ENCODE peak calls at places on chromosomes 1 and 21, in seven cellular contexts. K is SK-N-MC; Y is uterus; U is fibroblast of mammary gland; J is cardiac fibroblast; O is skeletal muscle cell; B is CD8-positive, alpha-beta memory T cell. C is an unnamed sample.

GRCh38 chr1:157834430-157834829 is 7.2 kb downstream of the CD5L start:
- DNase-seq in K (no peak), Y (no peak), U (no peak), J (no peak), O (no peak), B (no peak), C (no peak)

GRCh38 chr1:160821627-160822026 is 25.7 kb downstream of the LY9 start:
- DNase-seq in K (no peak), Y (no peak), U (no peak), J (no peak), O (no peak), B (no peak), C (no peak)

GRCh38 chr21:43816611-43817071 is 27.3 kb downstream of the RRP1 start:
- DNase-seq in K (no peak), Y (no peak), U (no peak), J (no peak), O (no peak), B (no peak), C (no peak)

GRCh38 chr21:25191141-25191540 is 416.1 kb downstream of the MRPL39 start:
- DNase-seq in K (no peak), Y (no peak), U (no peak), J (no peak), O (no peak), B (no peak), C (no peak)

GRCh38 chr1:150976879-150977694 is 2.5 kb upstream of the CERS2 start:
- DNase-seq in K (no peak), Y (peak), U (no peak), J (no peak), O (no peak), B (peak), C (no peak)

GRCh38 chr1:3275471-3276340 is 178.8 kb upstream of the ARHGEF16 start:
- DNase-seq in K (no peak), Y (no peak), U (peak), J (no peak), O (peak), B (no peak), C (peak)

GRCh38 chr1:237205400-237206064 is 163.5 kb downstream of the RYR2 start:
- DNase-seq in K (no peak), Y (peak), U (peak), J (peak), O (no peak), B (no peak), C (peak)

GRCh38 chr1:40691538-40692428 is at the start of gene NFYC:
- DNase-seq in K (peak), Y (peak), U (peak), J (peak), O (peak), B (peak), C (peak)

GRCh38 chr1:24027838-24028468 is 47.8 kb upstream of the SRSF10 start:
- DNase-seq in K (no peak), Y (no peak), U (peak), J (peak), O (no peak), B (no peak), C (peak)

GRCh38 chr1:95013948-95014574 is 58.7 kb downstream of the ALG14 start:
- DNase-seq in K (no peak), Y (no peak), U (peak), J (peak), O (no peak), B (no peak), C (no peak)

GRCh38 chr1:235079443-235079967 is 49.1 kb downstream of the TOMM20 start:
- DNase-seq in K (no peak), Y (no peak), U (peak), J (peak), O (no peak), B (no peak), C (peak)

GRCh38 chr1:8823295-8823664 is 5.8 kb upstream of the RERE start:
- DNase-seq in K (no peak), Y (no peak), U (no peak), J (no peak), O (no peak), B (no peak), C (no peak)

GRCh38 chr1:153478692-153479618 is 18.5 kb upstream of the S100A7 start:
- DNase-seq in K (no peak), Y (no peak), U (no peak), J (no peak), O (no peak), B (no peak), C (no peak)

GRCh38 chr1:55694297-55694696 is 479.1 kb upstream of the USP24 start:
- DNase-seq in K (no peak), Y (peak), U (no peak), J (no peak), O (no peak), B (no peak), C (no peak)

GRCh38 chr1:111214086-111214801 is 13.3 kb upstream of the CHI3L2 start:
- DNase-seq in K (no peak), Y (no peak), U (no peak), J (no peak), O (no peak), B (no peak), C (no peak)

GRCh38 chr1:242178924-242179708 is 180.2 kb upstream of the MAP1LC3C start:
- DNase-seq in K (no peak), Y (no peak), U (no peak), J (no peak), O (no peak), B (no peak), C (no peak)

GRCh38 chr21:19908386-19908785 is 1089.8 kb upstream of the NCAM2 start:
- DNase-seq in K (no peak), Y (no peak), U (no peak), J (no peak), O (no peak), B (no peak), C (no peak)

GRCh38 chr1:55277377-55278130 is 62.4 kb upstream of the USP24 start:
- DNase-seq in K (peak), Y (peak), U (peak), J (peak), O (peak), B (peak), C (peak)

GRCh38 chr1:192986110-192986747 is 72.9 kb downstream of the UCHL5 start:
- DNase-seq in K (no peak), Y (no peak), U (peak), J (peak), O (no peak), B (no peak), C (no peak)

GRCh38 chr1:216221260-216221700 is 202.0 kb downstream of the USH2A start:
- DNase-seq in K (peak), Y (no peak), U (peak), J (peak), O (peak), B (no peak), C (peak)

GRCh38 chr21:41848533-41848932 is 30.6 kb downstream of the PRDM15 start:
- DNase-seq in K (no peak), Y (no peak), U (no peak), J (no peak), O (no peak), B (no peak), C (no peak)

GRCh38 chr1:189657715-189658114 is 819.9 kb downstream of the BRINP3 start:
- DNase-seq in K (no peak), Y (no peak), U (no peak), J (no peak), O (peak), B (no peak), C (no peak)

GRCh38 chr21:44050276-44050675 is 38.2 kb downstream of the TRAPPC10 start:
- DNase-seq in K (no peak), Y (no peak), U (no peak), J (no peak), O (no peak), B (no peak), C (no peak)

GRCh38 chr21:35113064-35113463 is 64.0 kb upstream of the RUNX1 start:
- DNase-seq in K (no peak), Y (no peak), U (peak), J (peak), O (no peak), B (no peak), C (no peak)

GRCh38 chr1:243407284-243408018 is 151.6 kb downstream of the SDCCAG8 start:
- DNase-seq in K (no peak), Y (no peak), U (peak), J (peak), O (peak), B (no peak), C (peak)

GRCh38 chr1:90721210-90722194 is 4.4 kb upstream of the BARHL2 start:
- DNase-seq in K (peak), Y (no peak), U (peak), J (peak), O (no peak), B (no peak), C (peak)

GRCh38 chr1:27752372-27752771 is 20.6 kb upstream of the STX12 start:
- DNase-seq in K (no peak), Y (no peak), U (no peak), J (no peak), O (no peak), B (no peak), C (no peak)

GRCh38 chr21:31334648-31335121 is 9.4 kb downstream of the TIAM1 start:
- DNase-seq in K (no peak), Y (no peak), U (no peak), J (peak), O (no peak), B (no peak), C (peak)

GRCh38 chr1:27544818-27545612 is 55.0 kb upstream of the WASF2 start:
- DNase-seq in K (no peak), Y (peak), U (peak), J (peak), O (no peak), B (no peak), C (peak)

GRCh38 chr1:179169616-179170467 is 59.6 kb downstream of the ABL2 start:
- DNase-seq in K (no peak), Y (no peak), U (peak), J (peak), O (peak), B (no peak), C (peak)

GRCh38 chr1:46198026-46198826 is at the start of gene POMGNT1:
- DNase-seq in K (no peak), Y (no peak), U (peak), J (peak), O (no peak), B (peak), C (peak)

GRCh38 chr21:25997788-25998611 is 172.6 kb downstream of the APP start:
- DNase-seq in K (no peak), Y (no peak), U (no peak), J (peak), O (no peak), B (no peak), C (no peak)

GRCh38 chr1:192521734-192522133 is 53.8 kb upstream of the RGS1 start:
- DNase-seq in K (no peak), Y (no peak), U (no peak), J (no peak), O (no peak), B (no peak), C (no peak)

GRCh38 chr1:48109390-48110009 is 112.3 kb upstream of the TRABD2B start:
- DNase-seq in K (peak), Y (no peak), U (peak), J (peak), O (peak), B (no peak), C (peak)

GRCh38 chr1:25055045-25055780 is 125.1 kb upstream of the RUNX3 start:
- DNase-seq in K (no peak), Y (no peak), U (no peak), J (no peak), O (no peak), B (no peak), C (no peak)

GRCh38 chr1:193058529-193059281 is 455 bp downstream of the UCHL5 start:
- DNase-seq in K (no peak), Y (peak), U (peak), J (peak), O (no peak), B (peak), C (peak)

DNA sequence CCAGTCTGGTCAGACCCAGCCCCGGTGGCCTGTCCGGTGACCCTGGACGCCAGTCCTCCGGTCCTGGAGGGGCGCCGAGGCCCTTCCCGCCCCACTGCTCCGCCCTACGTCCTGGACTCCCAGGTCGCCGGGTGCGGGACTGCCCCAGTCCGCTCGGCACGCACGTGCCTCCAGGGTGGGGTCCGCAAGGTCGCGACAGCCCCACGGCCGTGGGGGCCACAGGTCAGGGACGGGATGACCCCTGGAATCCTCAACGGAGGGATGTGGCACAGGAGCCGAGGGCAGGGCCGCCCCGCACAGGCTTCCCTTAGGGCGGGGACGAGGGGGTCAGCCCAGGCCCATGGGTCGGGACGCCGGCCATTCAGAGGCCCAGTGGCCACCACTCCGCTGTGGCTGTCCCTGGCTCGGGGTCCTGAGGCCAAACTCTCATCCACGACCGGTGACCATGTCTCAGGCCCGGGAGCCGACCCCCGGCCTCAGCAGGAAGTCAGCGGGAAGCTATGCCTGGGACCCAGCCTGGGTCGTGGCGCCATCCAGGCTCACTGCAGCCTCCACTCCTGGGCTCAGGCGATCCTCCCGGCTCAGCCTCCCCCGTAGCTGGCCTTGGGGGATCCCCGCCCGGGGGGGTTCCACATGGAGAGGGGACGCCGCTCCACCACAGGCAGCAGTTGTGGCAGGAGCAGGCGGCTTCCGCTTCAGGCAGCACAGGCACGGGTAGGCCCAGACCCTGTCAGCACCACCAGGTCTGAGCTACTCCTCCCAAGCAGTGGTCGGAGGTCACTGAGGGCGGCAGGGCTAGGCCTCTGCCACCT is 599 bp upstream of the TMEM240 start:
- DNase-seq in K (no peak), Y (no peak), U (no peak), J (no peak), O (no peak), B (no peak), C (no peak)
- H3K4me3 ChIP-seq in K (peak), Y (peak), U (peak), J (peak), O (peak), B (no peak), C (peak)

DNA sequence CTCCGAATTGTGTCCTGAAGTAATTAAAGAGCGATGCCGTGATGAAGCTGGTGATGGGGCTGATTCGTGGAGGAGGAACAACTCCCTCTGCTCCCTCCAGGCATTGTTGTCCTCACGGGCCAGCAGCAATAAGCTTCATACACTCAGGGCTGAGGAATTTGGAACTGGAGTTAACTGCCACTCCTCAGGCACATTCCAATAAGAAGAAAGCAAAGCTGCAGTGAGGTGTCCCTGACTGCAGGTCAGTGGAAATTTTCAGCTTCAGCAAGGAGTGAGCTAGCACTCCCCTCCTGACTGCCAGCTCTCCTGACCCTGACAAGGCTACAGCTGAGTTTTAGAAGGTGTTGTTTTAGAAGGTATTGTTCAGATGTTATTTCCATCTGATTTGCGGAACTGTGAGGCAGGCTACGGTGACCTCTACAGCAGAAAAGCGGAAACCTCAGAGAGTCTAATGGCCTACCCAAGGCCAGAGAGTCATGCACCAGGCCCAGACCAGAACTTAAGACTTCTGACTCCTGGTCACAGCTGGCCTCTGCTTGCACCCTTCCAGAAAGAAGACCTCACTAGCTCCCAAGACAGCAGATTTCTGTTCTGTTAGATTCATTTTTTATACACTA is 148.8 kb downstream of the TGFBR3 start:
- DNase-seq in K (no peak), Y (peak), U (peak), J (peak), O (no peak), B (no peak), C (peak)
- H3K4me3 ChIP-seq in K (no peak), Y (no peak), U (no peak), J (no peak), O (no peak), B (no peak), C (no peak)

DNA sequence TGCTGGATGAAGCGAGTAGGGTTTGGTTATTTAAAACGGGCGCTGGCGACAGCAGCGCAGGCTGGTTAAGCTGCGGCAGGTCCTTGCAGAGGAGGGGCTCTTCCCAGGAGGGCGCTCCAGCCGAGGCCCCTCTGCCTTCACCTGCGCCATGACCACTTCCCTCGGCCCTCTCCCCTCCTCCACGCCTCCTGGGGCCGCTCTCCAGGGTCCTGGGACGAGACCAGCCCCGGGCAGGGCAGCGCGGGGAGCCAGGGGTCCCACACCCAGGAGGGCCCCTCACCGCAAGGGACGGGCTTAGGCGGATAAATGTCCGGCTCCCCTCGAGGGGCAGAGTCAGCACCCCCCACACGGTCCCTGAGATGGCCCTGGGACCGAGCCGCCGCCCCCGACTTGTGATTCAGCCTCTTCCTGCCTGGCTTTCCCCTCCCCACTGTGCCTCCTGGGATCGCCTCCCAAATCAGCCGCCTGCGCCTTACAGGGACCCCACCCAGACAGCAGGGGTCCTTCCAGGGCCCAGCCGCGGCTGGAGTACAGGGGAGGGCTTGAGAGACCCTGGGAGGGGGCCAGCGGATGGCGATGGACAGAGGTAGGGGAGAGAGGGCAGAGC is 380.7 kb downstream of the MATN1 start:
- DNase-seq in K (no peak), Y (no peak), U (no peak), J (no peak), O (no peak), B (no peak), C (no peak)
- H3K4me3 ChIP-seq in K (no peak), Y (no peak), U (no peak), J (no peak), O (no peak), B (no peak), C (no peak)

GRCh38 chr1:173869108-173869359 is 854 bp downstream of the ZBTB37 start:
- DNase-seq in K (no peak), Y (no peak), U (no peak), J (no peak), O (no peak), B (no peak), C (no peak)
- H3K4me3 ChIP-seq in K (peak), Y (peak), U (peak), J (peak), O (peak), B (peak), C (peak)

GRCh38 chr1:21333824-21334213 is 43.6 kb upstream of the ECE1 start:
- DNase-seq in K (no peak), Y (no peak), U (no peak), J (no peak), O (no peak), B (no peak), C (no peak)
- H3K4me3 ChIP-seq in K (no peak), Y (no peak), U (no peak), J (no peak), O (no peak), B (no peak), C (no peak)

GRCh38 chr21:36388835-36389234 is 3.6 kb downstream of the CHAF1B start:
- DNase-seq in K (no peak), Y (no peak), U (no peak), J (peak), O (no peak), B (no peak), C (peak)

GRCh38 chr21:36388076-36388475 is 2.9 kb downstream of the CHAF1B start:
- DNase-seq in K (no peak), Y (no peak), U (no peak), J (no peak), O (peak), B (no peak), C (no peak)

GRCh38 chr21:36384885-36385232 is 333 bp upstream of the CHAF1B start:
- DNase-seq in K (no peak), Y (no peak), U (no peak), J (no peak), O (no peak), B (no peak), C (no peak)

GRCh38 chr21:36385233-36385908 is at the start of gene CHAF1B:
- DNase-seq in K (no peak), Y (peak), U (peak), J (peak), O (peak), B (peak), C (peak)

GRCh38 chr21:36385909-36386642 is 884 bp downstream of the CHAF1B start:
- DNase-seq in K (no peak), Y (no peak), U (peak), J (peak), O (no peak), B (no peak), C (no peak)
- H3K4me3 ChIP-seq in K (peak), Y (peak), U (peak), J (peak), O (peak), B (peak), C (peak)

GRCh38 chr1:39081266-39082139 is 55.4 kb downstream of the NDUFS5 start:
- DNase-seq in K (no peak), Y (no peak), U (no peak), J (no peak), O (no peak), B (no peak), C (no peak)

GRCh38 chr1:39082140-39082799 is 56.1 kb downstream of the NDUFS5 start:
- DNase-seq in K (no peak), Y (no peak), U (no peak), J (no peak), O (no peak), B (no peak), C (no peak)

GRCh38 chr1:39082811-39083576 is 56.8 kb downstream of the NDUFS5 start:
- DNase-seq in K (no peak), Y (no peak), U (no peak), J (no peak), O (no peak), B (no peak), C (no peak)

GRCh38 chr1:39080884-39081265 is 54.7 kb downstream of the NDUFS5 start:
- DNase-seq in K (no peak), Y (no peak), U (no peak), J (no peak), O (no peak), B (no peak), C (no peak)

GRCh38 chr1:39080269-39080826 is 54.2 kb downstream of the NDUFS5 start:
- DNase-seq in K (no peak), Y (no peak), U (no peak), J (no peak), O (no peak), B (no peak), C (no peak)
- H3K4me3 ChIP-seq in K (no peak), Y (no peak), U (no peak), J (no peak), O (peak), B (no peak), C (no peak)

GRCh38 chr1:33470495-33471012 is 1.9 kb upstream of the ZSCAN20 start:
- DNase-seq in K (peak), Y (peak), U (peak), J (peak), O (peak), B (peak), C (peak)
- H3K4me3 ChIP-seq in K (peak), Y (no peak), U (no peak), J (no peak), O (no peak), B (no peak), C (no peak)

GRCh38 chr21:14526199-14526598 is 19.9 kb downstream of the SAMSN1 start:
- DNase-seq in K (no peak), Y (no peak), U (peak), J (peak), O (no peak), B (no peak), C (no peak)
- H3K4me3 ChIP-seq in K (no peak), Y (no peak), U (no peak), J (no peak), O (no peak), B (no peak), C (no peak)